ENCODE peak calls at places on chromosomes 7 and 10, in ten cellular contexts. A, B, N, U, S, G, L, J, I and O are unnamed samples.

GRCh38 chr10:120431356-120431755 is 25.7 kb upstream of the PLPP4 start:
- DNase-seq in B (no peak), L (no peak), A (no peak), N (no peak), U (no peak), J (no peak), S (no peak), G (no peak), I (no peak), O (no peak)

GRCh38 chr7:48180981-48181380 is 9.7 kb downstream of the ABCA13 start:
- DNase-seq in L (no peak), G (no peak), A (no peak), J (no peak), I (no peak), N (no peak), B (no peak), S (no peak), U (no peak), O (no peak)

GRCh38 chr7:111642373-111642772 is 80.1 kb upstream of the IMMP2L start:
- DNase-seq in S (no peak), U (no peak), G (no peak), A (no peak), J (no peak), B (no peak), L (no peak), N (no peak), I (peak), O (no peak)

GRCh38 chr10:129917936-129918335 is 46.1 kb downstream of the EBF3 start:
- DNase-seq in I (no peak), N (no peak), L (no peak), A (no peak), U (no peak), G (no peak), S (no peak), B (peak), J (no peak), O (no peak)

GRCh38 chr7:39709768-39710291 is 86.5 kb downstream of the RALA start:
- DNase-seq in J (no peak), U (no peak), G (no peak), L (no peak), N (no peak), B (no peak), S (peak), I (peak), A (no peak), O (no peak)

GRCh38 chr7:121027761-121028681 is 39.5 kb downstream of the CPED1 start:
- DNase-seq in U (peak), I (no peak), N (no peak), G (no peak), L (no peak), S (peak), A (no peak), J (no peak), B (no peak), O (no peak)

GRCh38 chr10:126570631-126571170 is 99.8 kb downstream of the C10orf90 start:
- DNase-seq in J (no peak), U (no peak), S (no peak), A (no peak), G (no peak), N (no peak), I (no peak), L (no peak), B (no peak), O (no peak)

GRCh38 chr10:3482200-3482993 is 302.6 kb downstream of the KLF6 start:
- DNase-seq in I (peak), N (no peak), G (peak), A (no peak), B (no peak), U (peak), S (peak), J (peak), L (peak), O (no peak)

GRCh38 chr7:8509601-8510000 is 76.2 kb downstream of the NXPH1 start:
- DNase-seq in A (no peak), L (no peak), S (no peak), I (no peak), N (no peak), J (no peak), B (no peak), G (no peak), U (no peak), O (no peak)

GRCh38 chr10:117541405-117541908 is 1.1 kb upstream of the EMX2 start:
- DNase-seq in S (peak), B (no peak), J (no peak), U (no peak), I (no peak), L (no peak), G (no peak), A (no peak), N (no peak), O (no peak)

GRCh38 chr10:21681156-21681555 is 147.1 kb downstream of the MLLT10 start:
- DNase-seq in U (no peak), B (no peak), G (no peak), J (no peak), I (no peak), N (no peak), S (no peak), L (no peak), A (no peak), O (no peak)

GRCh38 chr10:95411635-95412034 is 120.8 kb upstream of the PDLIM1 start:
- DNase-seq in U (no peak), B (no peak), G (no peak), J (no peak), A (peak), N (no peak), S (peak), I (no peak), L (no peak), O (no peak)

GRCh38 chr7:83918142-83918541 is 269.2 kb upstream of the SEMA3E start:
- DNase-seq in J (no peak), S (no peak), I (no peak), N (no peak), L (no peak), U (no peak), A (no peak), G (no peak), B (no peak), O (no peak)

GRCh38 chr7:157309990-157310668 is 26.7 kb upstream of the DNAJB6 start:
- DNase-seq in G (peak), S (peak), J (no peak), A (peak), N (peak), L (peak), B (no peak), U (peak), I (peak), O (no peak)

GRCh38 chr7:14834456-14834855 is 68.1 kb downstream of the DGKB start:
- DNase-seq in S (no peak), G (no peak), A (no peak), I (no peak), U (no peak), B (no peak), L (no peak), J (no peak), N (no peak), O (no peak)

GRCh38 chr10:11685787-11686218 is 56.4 kb upstream of the ECHDC3 start:
- DNase-seq in B (peak), N (no peak), L (peak), U (peak), I (peak), G (peak), A (no peak), S (no peak), J (peak), O (no peak)

GRCh38 chr10:90866050-90866598 is 5.7 kb upstream of the RPP30 start:
- DNase-seq in J (no peak), S (no peak), U (no peak), I (no peak), A (no peak), N (no peak), G (no peak), B (no peak), L (no peak), O (no peak)
- H3K4me3 ChIP-seq in J (no peak), S (no peak), U (no peak), I (no peak), A (no peak), N (no peak), G (no peak), B (no peak), L (no peak), O (no peak)

GRCh38 chr10:34434119-34434594 is 380.9 kb downstream of the PARD3 start:
- DNase-seq in B (no peak), I (peak), G (no peak), J (no peak), A (no peak), L (no peak), U (no peak), S (no peak), N (no peak), O (no peak)

GRCh38 chr10:34430685-34431084 is 384.4 kb downstream of the PARD3 start:
- DNase-seq in I (peak), A (no peak), L (no peak), B (no peak), N (no peak), S (no peak), J (no peak), U (no peak), G (no peak), O (no peak)

GRCh38 chr10:34432589-34432988 is 382.5 kb downstream of the PARD3 start:
- DNase-seq in J (no peak), I (no peak), S (no peak), U (no peak), G (no peak), N (no peak), L (no peak), B (no peak), A (no peak), O (no peak)

GRCh38 chr10:34437897-34438296 is 377.2 kb downstream of the PARD3 start:
- DNase-seq in N (no peak), I (no peak), U (no peak), G (no peak), S (no peak), L (no peak), A (no peak), B (no peak), J (no peak), O (no peak)

DNA sequence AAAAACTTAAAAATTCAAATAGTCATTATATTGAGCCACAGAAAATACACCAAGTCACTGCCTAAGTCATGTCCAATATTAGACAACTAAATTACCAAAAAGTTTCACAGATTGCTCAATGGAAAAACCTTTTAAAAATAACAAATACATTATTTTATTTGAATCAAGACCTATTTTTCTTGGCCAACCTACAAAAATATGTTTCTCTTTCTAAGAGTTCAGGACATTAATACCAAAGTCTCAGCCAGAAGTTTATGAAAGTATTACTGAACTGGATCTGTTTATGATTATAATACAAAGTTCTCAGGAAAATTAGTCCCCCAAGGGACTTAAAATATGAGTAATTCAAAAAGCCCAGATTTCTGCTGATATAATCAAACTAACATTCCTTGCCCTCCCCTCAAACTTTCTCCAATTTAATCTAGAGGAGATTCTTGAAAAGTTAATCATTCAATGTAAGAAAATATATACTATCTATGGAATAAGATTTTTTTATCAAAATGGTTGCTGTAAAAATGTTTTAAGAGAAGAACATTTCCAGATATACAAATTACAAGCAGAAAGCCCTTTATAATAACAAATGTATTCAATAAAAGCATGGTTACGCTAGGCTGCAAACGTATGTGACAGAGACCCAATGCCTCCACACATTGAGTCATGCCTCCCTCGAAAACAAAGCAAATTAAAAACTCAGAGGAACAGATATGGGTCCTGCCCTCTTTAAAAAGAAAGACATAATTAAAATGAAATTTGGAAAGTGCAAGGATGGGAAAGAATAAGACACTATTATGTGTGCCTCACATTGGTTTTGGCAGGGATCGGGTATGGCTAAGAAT is 381.6 kb downstream of the PARD3 start:
- DNase-seq in N (no peak), B (no peak), U (no peak), A (no peak), L (no peak), I (peak), J (no peak), G (no peak), S (no peak), O (no peak)
- TF ChIP-seq POLR2AphosphoS5 in N (no peak), B (no peak), U (no peak), A (no peak), L (no peak), I (no peak), J (no peak), G (no peak), S (no peak), O (no peak)

GRCh38 chr10:97713351-97713827 is at the start of gene MARVELD1:
- DNase-seq in U (no peak), N (no peak), G (no peak), I (peak), L (peak), A (peak), B (no peak), J (peak), S (peak), O (peak)

GRCh38 chr10:97714401-97715258 is 1.1 kb downstream of the MARVELD1 start:
- DNase-seq in A (peak), I (peak), L (peak), J (peak), G (no peak), N (no peak), B (peak), U (no peak), S (peak), O (peak)

GRCh38 chr10:97711640-97712267 is 1.8 kb upstream of the MARVELD1 start:
- DNase-seq in I (no peak), B (no peak), U (no peak), J (no peak), L (no peak), A (no peak), S (no peak), N (no peak), G (no peak), O (peak)

GRCh38 chr10:97715259-97715874 is 1.8 kb downstream of the MARVELD1 start:
- DNase-seq in G (no peak), L (no peak), A (no peak), B (no peak), U (no peak), I (no peak), N (no peak), J (no peak), S (peak), O (peak)

GRCh38 chr10:97713828-97714400 is 384 bp downstream of the MARVELD1 start:
- DNase-seq in S (peak), U (no peak), G (no peak), J (peak), I (peak), A (peak), B (peak), N (peak), L (peak), O (peak)
- H3K27ac ChIP-seq in S (peak), U (no peak), G (peak), J (peak), I (peak), A (peak), B (peak), N (peak), L (peak), O (peak)

GRCh38 chr10:122126763-122127659 is 138.0 kb downstream of the TACC2 start:
- DNase-seq in S (peak), J (no peak), G (peak), L (no peak), U (peak), B (no peak), A (no peak), I (peak), N (no peak), O (no peak)
- H3K4me3 ChIP-seq in S (no peak), J (no peak), G (no peak), L (no peak), U (no peak), B (no peak), A (no peak), I (no peak), N (no peak), O (peak)

DNA sequence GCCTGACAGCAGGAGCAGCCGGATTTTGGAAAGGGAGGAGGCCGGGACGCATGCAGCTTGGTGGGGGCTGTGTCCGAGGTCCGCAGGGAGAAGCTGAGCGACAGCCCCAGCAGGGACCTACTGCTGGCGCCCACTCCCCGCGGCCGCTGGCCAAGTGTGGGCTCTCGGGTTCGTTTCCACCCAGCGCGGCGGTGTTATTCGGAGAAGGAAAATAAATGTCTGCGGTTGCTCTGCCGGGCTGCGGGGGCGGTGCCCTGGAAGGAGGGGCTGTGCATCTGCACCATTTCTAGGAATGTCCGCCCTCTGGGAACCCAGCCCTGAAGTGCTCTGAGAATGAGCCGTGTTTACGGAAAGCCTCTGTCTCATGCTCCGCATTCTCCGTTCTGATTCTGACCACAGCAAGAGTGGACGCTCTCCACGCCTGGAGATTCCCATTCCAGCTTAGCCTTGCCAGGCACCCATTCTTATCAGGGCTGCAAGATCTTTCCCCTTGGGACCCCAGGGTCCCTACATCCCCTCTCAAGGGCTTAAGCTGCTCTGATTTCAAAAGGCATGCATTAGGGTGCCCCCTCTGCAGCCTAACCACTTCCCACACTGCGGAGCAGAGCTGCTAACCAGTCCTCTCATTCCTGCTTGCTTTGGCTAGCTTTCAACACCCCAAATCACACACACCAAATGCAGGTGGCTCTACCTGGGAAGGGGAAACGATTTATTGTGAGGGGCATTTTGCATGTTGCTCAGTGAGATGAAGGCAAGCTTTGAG is 256.6 kb upstream of the GLI3 start:
- DNase-seq in L (peak), S (peak), U (no peak), A (peak), J (peak), N (no peak), I (peak), B (no peak), G (no peak), O (peak)
- TF ChIP-seq POLR2AphosphoS5 in L (peak), S (no peak), U (no peak), A (no peak), J (peak), N (no peak), I (no peak), B (no peak), G (no peak), O (peak)

GRCh38 chr10:1364151-1364910 is 308.1 kb downstream of the WDR37 start:
- DNase-seq in S (no peak), G (no peak), B (peak), J (no peak), I (no peak), L (peak), A (peak), N (no peak), U (no peak), O (peak)
- H3K27ac ChIP-seq in S (no peak), G (no peak), B (no peak), J (no peak), I (no peak), L (no peak), A (no peak), N (no peak), U (no peak), O (no peak)

DNA sequence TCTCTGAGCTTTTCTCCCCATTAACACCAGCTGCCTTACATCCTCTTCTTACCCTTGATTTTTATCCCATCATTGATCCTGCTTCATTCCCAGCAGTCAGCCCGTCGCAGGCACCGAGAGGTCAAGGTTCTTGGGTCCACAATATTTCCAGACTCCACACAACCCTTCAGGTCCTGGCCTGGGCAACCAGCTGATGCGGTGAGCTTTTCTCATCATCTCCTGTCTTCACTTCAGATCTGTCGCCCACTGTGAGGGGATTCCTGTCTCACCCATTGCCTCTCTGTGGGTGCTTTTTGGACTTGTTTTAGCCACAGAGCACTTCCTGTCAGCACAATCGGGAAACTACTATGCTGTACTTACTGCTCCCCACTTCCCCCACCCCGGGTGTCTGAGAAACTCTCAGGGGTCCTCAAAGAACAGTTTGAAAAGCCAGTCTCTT is 8.4 kb upstream of the PVRIG start:
- DNase-seq in I (no peak), A (no peak), U (no peak), L (no peak), G (no peak), N (no peak), J (no peak), S (no peak), B (peak), O (no peak)
- H3K4me3 ChIP-seq in I (no peak), A (no peak), U (no peak), L (no peak), G (no peak), N (no peak), J (no peak), S (no peak), B (peak), O (no peak)

GRCh38 chr10:78312197-78313046 is 278.8 kb downstream of the RPS24 start:
- DNase-seq in L (no peak), G (no peak), A (peak), U (no peak), B (no peak), J (no peak), N (no peak), S (no peak), I (peak), O (peak)
- TF ChIP-seq POLR2AphosphoS5 in L (no peak), G (no peak), A (no peak), U (no peak), B (no peak), J (peak), N (no peak), S (no peak), I (no peak), O (peak)

GRCh38 chr7:6453737-6454136 is 6.0 kb upstream of the DAGLB start:
- DNase-seq in J (no peak), B (no peak), I (no peak), S (no peak), N (no peak), U (peak), G (peak), A (no peak), L (no peak), O (no peak)
- H3K27ac ChIP-seq in J (no peak), B (no peak), I (no peak), S (no peak), N (no peak), U (no peak), G (no peak), A (no peak), L (no peak), O (no peak)